ENCODE peak calls at places on chromosomes 3 and 15, in eight cellular contexts. G is HuH-7; M is stimulated activated CD8-positive, alpha-beta memory T cell treated with anti-CD3 and anti-CD28 coated beads, Interleukin-12 subunit alpha, Interleukin-12 subunit beta, amount 100 ng/mL, for 4 hours; S is nucleus accumbens; N is midbrain; V is activated effector memory CD4-positive, alpha-beta T cell treated with Interleukin-2 at 50 U/mL for 16 hours; R is endothelial cell; J is GM23338. T is an unnamed sample.

GRCh38 chr3:64010199-64010598 is 13.1 kb downstream of the PSMD6 start:
- DNase-seq in S (no peak), M (no peak), J (no peak), N (no peak), V (no peak), G (no peak), R (no peak), T (no peak)

GRCh38 chr3:118890186-118890585 is 144.5 kb downstream of the IGSF11 start:
- DNase-seq in G (no peak), N (no peak), M (no peak), V (no peak), J (no peak), S (no peak), R (no peak), T (no peak)

GRCh38 chr15:60324706-60325438 is 72.9 kb downstream of the ANXA2 start:
- DNase-seq in G (no peak), V (no peak), M (no peak), S (no peak), J (no peak), R (no peak), N (no peak), T (no peak)

GRCh38 chr3:30895329-30895728 is 868 bp upstream of the GADL1 start:
- DNase-seq in V (no peak), J (peak; percentile 71), N (no peak), M (no peak), S (no peak), R (no peak), G (no peak), T (no peak)

GRCh38 chr3:43262194-43262593 is 24.1 kb upstream of the SNRK start:
- DNase-seq in M (no peak), S (no peak), N (no peak), V (no peak), J (no peak), G (no peak), R (no peak), T (no peak)

GRCh38 chr15:75049392-75049791 is 26.0 kb downstream of the PPCDC start:
- DNase-seq in N (peak; percentile 73), V (no peak), G (no peak), R (no peak), M (no peak), J (no peak), S (peak; percentile 45), T (no peak)

GRCh38 chr3:124560406-124561215 is 169.6 kb upstream of the UMPS start:
- DNase-seq in J (no peak), G (no peak), R (no peak), N (no peak), M (no peak), V (no peak), S (no peak), T (no peak)

GRCh38 chr3:195165790-195166189 is 105.2 kb downstream of the XXYLT1 start:
- DNase-seq in V (no peak), G (peak; percentile 25), N (no peak), M (no peak), J (no peak), R (no peak), S (no peak), T (no peak)

GRCh38 chr3:104596551-104596950 is 770.2 kb upstream of the ALCAM start:
- DNase-seq in V (no peak), S (no peak), R (peak; percentile 34), G (peak; percentile 7), N (peak; percentile 29), M (no peak), J (peak; percentile 81), T (no peak)

GRCh38 chr3:31955581-31955980 is 25.5 kb downstream of the OSBPL10 start:
- DNase-seq in R (no peak), G (no peak), V (no peak), M (no peak), S (no peak), J (no peak), N (no peak), T (no peak)

GRCh38 chr3:48474619-48475018 is 28.1 kb downstream of the ATRIP start:
- DNase-seq in M (no peak), S (no peak), V (no peak), R (no peak), G (no peak), J (peak; percentile 98), N (no peak), T (no peak)

GRCh38 chr15:101206173-101206572 is 45.7 kb downstream of the CHSY1 start:
- DNase-seq in V (peak; percentile 29), S (no peak), M (peak; percentile 64), N (no peak), R (no peak), G (no peak), J (no peak), T (peak; percentile 24)

GRCh38 chr3:43426388-43426787 is 140.0 kb downstream of the SNRK start:
- DNase-seq in V (no peak), M (no peak), S (no peak), G (no peak), J (no peak), R (no peak), N (peak; percentile 23), T (no peak)

GRCh38 chr3:193572426-193572908 is 17.8 kb upstream of the ATP13A4 start:
- DNase-seq in S (peak; percentile 21), V (peak; percentile 10), G (peak; percentile 45), N (peak; percentile 78), M (no peak), J (peak; percentile 84), R (peak; percentile 66), T (no peak)

GRCh38 chr15:55990071-55990470 is 3.3 kb downstream of the NEDD4 start:
- DNase-seq in V (no peak), R (no peak), M (no peak), G (no peak), J (no peak), N (no peak), S (no peak), T (no peak)

GRCh38 chr15:101445562-101446526 is 43.7 kb downstream of the PCSK6 start:
- DNase-seq in M (no peak), S (no peak), J (no peak), V (no peak), N (no peak), G (peak; percentile 80), R (no peak), T (no peak)

GRCh38 chr3:125512135-125512920 is 7.7 kb downstream of the SNX4 start:
- DNase-seq in J (no peak), G (no peak), N (no peak), R (no peak), S (no peak), M (no peak), V (no peak), T (no peak)

GRCh38 chr3:47669026-47669749 is 90.5 kb upstream of the CSPG5 start:
- DNase-seq in R (no peak), S (no peak), J (no peak), G (peak; percentile 23), N (no peak), M (no peak), V (no peak), T (no peak)

GRCh38 chr15:57224664-57225063 is 151.6 kb upstream of the CGNL1 start:
- DNase-seq in M (no peak), V (no peak), R (no peak), G (no peak), N (no peak), J (no peak), S (no peak), T (no peak)

GRCh38 chr3:17489139-17489538 is 253.3 kb downstream of the TBC1D5 start:
- DNase-seq in R (no peak), S (no peak), J (no peak), G (no peak), V (no peak), N (no peak), M (no peak), T (no peak)

GRCh38 chr3:58347984-58348383 is 15.3 kb downstream of the PXK start:
- DNase-seq in N (no peak), R (no peak), G (no peak), J (no peak), M (no peak), V (no peak), S (no peak), T (no peak)

GRCh38 chr15:76181705-76182107 is 121.9 kb downstream of the TMEM266 start:
- DNase-seq in S (no peak), V (no peak), G (no peak), M (no peak), J (no peak), N (no peak), R (no peak), T (no peak)

GRCh38 chr3:11099306-11099705 is 55.0 kb upstream of the HRH1 start:
- DNase-seq in V (no peak), G (no peak), J (no peak), M (no peak), N (no peak), S (no peak), R (no peak), T (no peak)

GRCh38 chr15:73873889-73874511 is 636 bp downstream of the TBC1D21 start:
- DNase-seq in G (peak; percentile 56), M (no peak), J (peak; percentile 82), R (peak; percentile 20), N (peak; percentile 1), S (no peak), V (no peak), T (peak; percentile 14)

GRCh38 chr15:75640483-75641175 is 605 bp upstream of the IMP3 start:
- DNase-seq in G (peak; percentile 69), S (no peak), V (peak; percentile 38), J (peak; percentile 79), M (no peak), N (peak; percentile 39), R (no peak), T (peak; percentile 23)

GRCh38 chr15:48550822-48551525 is 94.5 kb downstream of the FBN1 start:
- DNase-seq in J (no peak), G (no peak), V (no peak), M (no peak), R (no peak), N (no peak), S (no peak), T (no peak)

GRCh38 chr3:58084166-58084565 is 75.9 kb downstream of the FLNB start:
- DNase-seq in R (no peak), J (peak; percentile 61), G (no peak), M (no peak), N (no peak), S (no peak), V (no peak), T (no peak)

GRCh38 chr3:96480881-96481280 is 333.5 kb upstream of the EPHA6 start:
- DNase-seq in V (no peak), M (no peak), R (no peak), J (no peak), S (no peak), N (no peak), G (no peak), T (no peak)

GRCh38 chr3:78879516-78879860 is 888.3 kb downstream of the ROBO1 start:
- DNase-seq in S (no peak), J (peak; percentile 41), G (no peak), N (no peak), V (no peak), M (no peak), R (no peak), T (no peak)

GRCh38 chr15:95458736-95459135 is 871.8 kb upstream of the NR2F2 start:
- DNase-seq in S (no peak), V (no peak), G (no peak), J (no peak), R (no peak), N (no peak), M (no peak), T (no peak)